ENCODE peak calls at places on chromosomes 7 and 10, in ten cellular contexts. Z is GM12878; C is body of pancreas; Y is left ventricle myocardium inferior; G is tibial nerve; W is left lung; R is neural progenitor cell; K is CD8-positive, alpha-beta T cell; Q is Peyer's patch; D is transverse colon. M is an unnamed sample. For H3K36me3, the result is how much of the 10 kb centered on the place peaks cover.

GRCh38 chr10:58674260-58674659 is 161.6 kb downstream of the BICC1 start:
- DNase-seq in Z (no peak), C (no peak), Y (no peak), G (no peak), W (no peak), R (no peak), K (no peak), Q (no peak), D (no peak), M (no peak)

GRCh38 chr7:156907656-156908055 is 14.7 kb upstream of the LMBR1 start:
- DNase-seq in Z (no peak), C (no peak), Y (no peak), G (no peak), W (no peak), R (no peak), K (no peak), Q (no peak), D (no peak), M (no peak)

GRCh38 chr10:66836057-66836456 is 89.8 kb upstream of the LRRTM3 start:
- DNase-seq in Z (no peak), C (no peak), Y (no peak), G (no peak), W (no peak), R (no peak), K (no peak), Q (no peak), D (no peak), M (no peak)

GRCh38 chr10:122510736-122511135 is 49.4 kb downstream of the HTRA1 start:
- DNase-seq in Z (no peak), C (no peak), Y (no peak), G (no peak), W (no peak), R (no peak), K (no peak), Q (no peak), D (no peak), M (no peak)

GRCh38 chr7:150862356-150862755 is 10.0 kb downstream of the AOC1 start:
- DNase-seq in Z (no peak), C (no peak), Y (no peak), G (no peak), W (no peak), R (no peak), K (no peak), Q (no peak), D (no peak), M (no peak)

GRCh38 chr7:35571596-35572240 is 123.2 kb downstream of the HERPUD2 start:
- DNase-seq in Z (no peak), C (no peak), Y (no peak), G (no peak), W (no peak), R (no peak), K (no peak), Q (no peak), D (no peak), M (no peak)

GRCh38 chr10:62815373-62816111 is 624 bp downstream of the EGR2 start:
- DNase-seq in Z (no peak), C (peak), Y (no peak), G (no peak), W (peak), R (peak), K (no peak), Q (peak), D (no peak), M (no peak)

GRCh38 chr7:139692723-139693122 is 85.1 kb downstream of the HIPK2 start:
- DNase-seq in Z (no peak), C (peak), Y (no peak), G (no peak), W (no peak), R (peak), K (no peak), Q (no peak), D (no peak), M (no peak)

GRCh38 chr7:85614684-85615083 is 427.8 kb upstream of the SEMA3D start:
- DNase-seq in Z (no peak), C (no peak), Y (no peak), G (no peak), W (no peak), R (no peak), K (no peak), Q (peak), D (no peak), M (no peak)

GRCh38 chr7:124443762-124444161 is 321.8 kb downstream of the GPR37 start:
- DNase-seq in Z (no peak), C (no peak), Y (no peak), G (no peak), W (no peak), R (no peak), K (no peak), Q (no peak), D (no peak), M (no peak)

GRCh38 chr7:132703742-132704141 is 127.5 kb upstream of the PLXNA4 start:
- DNase-seq in Z (no peak), C (no peak), Y (no peak), G (no peak), W (no peak), R (no peak), K (no peak), Q (no peak), D (no peak), M (no peak)

GRCh38 chr7:157684596-157685429 is 348.0 kb downstream of the DNAJB6 start:
- DNase-seq in Z (no peak), C (no peak), Y (no peak), G (peak), W (no peak), R (peak), K (no peak), Q (peak), D (no peak), M (no peak)

GRCh38 chr10:69696073-69696731 is 66.2 kb downstream of the FAM241B start:
- DNase-seq in Z (no peak), C (peak), Y (peak), G (no peak), W (no peak), R (peak), K (no peak), Q (peak), D (no peak), M (peak)

GRCh38 chr7:151073990-151074389 is 6.6 kb downstream of the FASTK start:
- DNase-seq in Z (no peak), C (no peak), Y (no peak), G (no peak), W (no peak), R (no peak), K (no peak), Q (no peak), D (no peak), M (no peak)

GRCh38 chr10:126075009-126075408 is 178.6 kb downstream of the FANK1 start:
- DNase-seq in Z (no peak), C (no peak), Y (no peak), G (no peak), W (no peak), R (no peak), K (no peak), Q (no peak), D (no peak), M (no peak)
- TF ChIP-seq CTCF in Z (no peak), C (no peak), Y (no peak), G (no peak), W (no peak), R (no peak), K (no peak), Q (no peak), D (no peak), M (no peak)

GRCh38 chr7:128399991-128400390 is 9.8 kb downstream of the IMPDH1 start:
- DNase-seq in Z (no peak), C (no peak), Y (no peak), G (no peak), W (no peak), R (no peak), K (no peak), Q (no peak), D (no peak), M (no peak)
- H3K36me3 ChIP-seq in Z (under half), C (under half), Y (half or more), G (half or more), W (under half), R (under half), K (under half), Q (under half), D (under half), M (under half)

GRCh38 chr7:137968890-137969289 is 33.0 kb downstream of the CREB3L2 start:
- DNase-seq in Z (no peak), C (no peak), Y (no peak), G (no peak), W (no peak), R (no peak), K (no peak), Q (no peak), D (no peak), M (no peak)
- H3K4me3 ChIP-seq in Z (no peak), C (no peak), Y (no peak), G (no peak), W (no peak), R (no peak), K (no peak), Q (no peak), D (no peak), M (no peak)

DNA sequence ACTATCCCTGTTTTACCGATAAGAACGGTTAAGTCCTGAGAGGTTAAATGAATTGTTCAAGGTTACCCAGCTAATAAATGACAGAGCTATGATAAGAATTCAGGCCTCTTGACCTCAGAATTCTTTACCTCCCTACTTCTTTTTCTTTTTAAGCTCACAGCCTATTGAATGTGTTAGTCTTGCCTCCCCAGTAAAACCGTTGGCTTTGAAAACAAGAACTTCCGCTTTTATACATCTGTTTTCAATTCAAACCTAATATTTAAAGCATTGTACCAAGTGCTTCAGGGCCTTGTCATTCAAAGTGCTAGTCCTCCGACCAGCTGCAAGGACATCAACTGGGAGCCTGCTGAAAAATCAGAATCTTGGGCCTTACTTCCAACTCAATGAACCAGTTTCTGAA is 15.6 kb downstream of the SEC31B start:
- DNase-seq in Z (no peak), C (no peak), Y (no peak), G (no peak), W (no peak), R (no peak), K (no peak), Q (no peak), D (no peak), M (no peak)
- TF ChIP-seq CTCF in Z (no peak), C (no peak), Y (no peak), G (no peak), W (no peak), R (no peak), K (no peak), Q (no peak), D (no peak), M (no peak)

DNA sequence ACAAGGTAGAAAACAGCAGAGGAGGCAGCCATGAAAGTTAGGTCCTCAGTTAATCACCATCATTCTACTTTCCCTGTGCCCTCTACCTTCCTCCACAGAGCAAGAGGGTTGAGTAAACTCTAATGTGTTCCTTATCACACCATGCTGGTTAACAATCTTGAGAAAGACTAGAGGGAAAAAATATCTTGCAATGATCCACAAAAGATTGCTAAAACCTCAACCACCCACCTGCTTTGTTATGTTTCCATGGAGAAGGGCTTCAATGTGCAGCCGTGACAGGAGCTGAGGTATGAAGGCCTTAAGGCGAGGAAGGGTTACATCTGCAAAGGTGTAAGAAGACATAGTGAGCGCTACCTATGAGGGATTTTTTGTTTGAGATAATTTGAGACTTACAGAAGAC is 103.9 kb downstream of the IDE start:
- DNase-seq in Z (no peak), C (no peak), Y (no peak), G (no peak), W (no peak), R (no peak), K (no peak), Q (no peak), D (no peak), M (no peak)
- H3K36me3 ChIP-seq in Z (under half), C (under half), Y (half or more), G (half or more), W (under half), R (under half), K (under half), Q (half or more), D (under half), M (under half)

GRCh38 chr10:132337019-132337418 is 5.0 kb downstream of the LRRC27 start:
- DNase-seq in Z (no peak), C (no peak), Y (no peak), G (no peak), W (no peak), R (peak), K (no peak), Q (peak), D (no peak), M (peak)

GRCh38 chr10:132336064-132336746 is 4.2 kb downstream of the LRRC27 start:
- DNase-seq in Z (no peak), C (no peak), Y (no peak), G (no peak), W (no peak), R (no peak), K (no peak), Q (no peak), D (no peak), M (no peak)

GRCh38 chr10:132334883-132335188 is 2.8 kb downstream of the LRRC27 start:
- DNase-seq in Z (no peak), C (no peak), Y (no peak), G (no peak), W (no peak), R (no peak), K (no peak), Q (no peak), D (no peak), M (no peak)

GRCh38 chr10:132333386-132333785 is 1.4 kb downstream of the LRRC27 start:
- DNase-seq in Z (no peak), C (no peak), Y (no peak), G (no peak), W (peak), R (no peak), K (no peak), Q (peak), D (no peak), M (no peak)

DNA sequence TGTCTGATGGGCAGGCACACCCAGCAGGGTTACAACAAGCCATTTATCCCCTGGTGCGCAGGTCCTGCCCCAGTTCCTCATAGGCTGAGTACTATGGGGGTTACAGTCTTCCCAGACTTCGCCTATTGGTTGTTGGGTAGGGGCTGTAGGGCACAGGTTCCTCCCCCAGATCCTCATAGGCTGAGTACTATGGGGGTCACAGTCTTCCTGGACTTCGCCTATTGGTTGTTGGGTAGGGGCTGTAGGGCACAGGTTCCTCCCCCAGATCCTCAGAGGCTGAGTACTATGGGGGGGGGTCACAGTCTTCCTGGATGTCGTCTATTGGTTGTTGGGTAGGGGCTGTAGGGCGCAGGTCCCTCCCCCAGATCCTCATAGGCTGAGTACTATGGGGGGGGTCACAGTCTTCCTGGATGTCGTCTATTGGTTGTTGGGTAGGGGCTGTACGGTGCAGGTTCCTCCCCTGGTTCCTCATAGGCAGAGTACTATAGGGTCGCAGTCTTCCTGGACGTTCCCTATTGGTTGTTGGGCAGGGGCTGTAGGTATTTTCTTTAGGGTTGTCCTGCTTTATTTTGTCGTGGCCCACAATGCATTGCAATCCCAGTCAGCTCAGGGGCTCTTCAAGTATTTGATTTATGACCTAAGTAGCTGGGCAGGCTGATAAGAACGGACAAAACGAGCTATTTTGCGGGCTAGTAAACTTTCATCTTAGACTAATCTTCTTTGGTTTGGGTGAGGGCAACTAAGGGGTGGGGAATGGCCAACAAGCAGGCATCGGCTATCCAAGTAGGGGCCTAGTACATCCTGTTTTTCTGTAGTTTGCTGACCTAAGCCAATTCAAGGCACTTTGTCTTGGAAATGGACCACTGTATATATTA is 3.4 kb downstream of the LRRC27 start:
- DNase-seq in Z (peak), C (no peak), Y (no peak), G (no peak), W (peak), R (no peak), K (peak), Q (peak), D (peak), M (peak)
- H3K4me3 ChIP-seq in Z (peak), C (no peak), Y (no peak), G (no peak), W (peak), R (no peak), K (no peak), Q (no peak), D (no peak), M (peak)

GRCh38 chr7:6417408-6417807 is 30.3 kb downstream of the DAGLB start:
- DNase-seq in Z (no peak), C (no peak), Y (no peak), G (no peak), W (no peak), R (no peak), K (no peak), Q (no peak), D (no peak), M (no peak)

GRCh38 chr7:6413637-6414036 is 34.1 kb downstream of the DAGLB start:
- DNase-seq in Z (no peak), C (no peak), Y (no peak), G (no peak), W (no peak), R (no peak), K (no peak), Q (no peak), D (no peak), M (no peak)

GRCh38 chr7:6420680-6421079 is 27.1 kb downstream of the DAGLB start:
- DNase-seq in Z (no peak), C (no peak), Y (no peak), G (no peak), W (no peak), R (no peak), K (no peak), Q (no peak), D (no peak), M (no peak)

GRCh38 chr7:6419310-6419773 is 28.4 kb downstream of the DAGLB start:
- DNase-seq in Z (no peak), C (no peak), Y (peak), G (no peak), W (no peak), R (no peak), K (no peak), Q (no peak), D (no peak), M (no peak)

DNA sequence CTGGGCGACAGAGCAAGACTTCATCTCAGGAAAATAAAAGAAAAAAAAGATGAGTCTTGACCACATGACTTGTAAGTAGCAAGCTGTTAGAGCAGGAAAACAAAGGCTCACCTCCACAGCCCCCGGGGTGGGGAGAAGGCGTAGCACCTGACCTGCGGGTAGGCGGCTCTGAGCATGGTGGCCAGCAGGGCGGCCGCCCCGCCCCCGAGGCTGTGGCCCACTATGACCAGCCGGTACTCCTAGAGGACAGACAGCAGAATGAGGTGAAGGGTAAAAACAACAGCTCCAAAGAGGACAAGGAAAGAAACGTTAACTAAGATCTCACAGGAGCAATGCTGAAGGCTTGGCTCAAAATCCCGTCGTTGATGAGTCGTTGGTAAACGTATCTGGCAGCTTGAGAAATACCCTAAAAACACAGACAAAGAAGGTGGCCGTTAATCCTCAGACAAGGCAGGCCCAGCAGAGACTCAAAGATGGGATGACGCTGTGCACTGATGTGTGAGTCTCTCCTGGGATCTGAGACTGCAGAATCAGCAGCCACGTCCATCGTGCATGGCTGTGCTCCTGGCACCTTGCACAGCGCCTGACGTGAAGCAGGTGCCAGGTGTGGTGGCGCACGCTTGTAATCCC is 31.1 kb downstream of the DAGLB start:
- DNase-seq in Z (no peak), C (no peak), Y (no peak), G (no peak), W (no peak), R (peak), K (no peak), Q (no peak), D (no peak), M (no peak)
- TF ChIP-seq CTCF in Z (no peak), C (no peak), Y (no peak), G (no peak), W (no peak), R (peak), K (no peak), Q (no peak), D (no peak), M (no peak)

DNA sequence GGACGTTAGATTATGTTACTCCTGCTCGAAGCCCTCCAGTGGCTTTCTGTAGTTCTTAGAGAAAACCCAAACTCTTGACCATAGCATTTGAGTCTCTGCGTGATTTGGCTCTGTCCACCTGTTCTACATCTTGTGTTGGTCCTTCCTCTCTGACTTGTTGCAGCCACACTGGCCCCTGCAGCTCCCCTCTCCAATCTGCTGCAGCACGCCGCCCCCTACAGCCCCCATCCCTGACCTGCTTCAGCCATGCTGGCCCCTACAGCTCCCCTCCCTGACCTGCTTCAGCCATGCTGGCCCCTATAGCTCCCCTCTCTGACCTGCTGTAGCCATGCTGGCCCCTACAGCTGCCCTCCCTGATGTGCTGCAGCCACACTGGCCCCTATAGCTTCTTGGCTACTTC is 29.2 kb downstream of the TRRAP start:
- DNase-seq in Z (no peak), C (no peak), Y (no peak), G (no peak), W (no peak), R (peak), K (no peak), Q (no peak), D (no peak), M (no peak)
- H3K36me3 ChIP-seq in Z (under half), C (under half), Y (half or more), G (half or more), W (under half), R (under half), K (half or more), Q (half or more), D (under half), M (under half)

GRCh38 chr10:103114876-103115275 is 78.2 kb downstream of the NT5C2 start:
- DNase-seq in Z (no peak), C (no peak), Y (no peak), G (no peak), W (no peak), R (no peak), K (no peak), Q (no peak), D (no peak), M (peak)

GRCh38 chr10:103111031-103111917 is 81.8 kb downstream of the NT5C2 start:
- DNase-seq in Z (peak), C (no peak), Y (no peak), G (no peak), W (no peak), R (peak), K (no peak), Q (no peak), D (no peak), M (no peak)

GRCh38 chr10:103111918-103112877 is 80.9 kb downstream of the NT5C2 start:
- DNase-seq in Z (no peak), C (no peak), Y (no peak), G (no peak), W (no peak), R (no peak), K (no peak), Q (no peak), D (no peak), M (no peak)

GRCh38 chr10:103106556-103106955 is 86.5 kb downstream of the NT5C2 start:
- DNase-seq in Z (no peak), C (no peak), Y (no peak), G (no peak), W (no peak), R (no peak), K (no peak), Q (no peak), D (no peak), M (no peak)

DNA sequence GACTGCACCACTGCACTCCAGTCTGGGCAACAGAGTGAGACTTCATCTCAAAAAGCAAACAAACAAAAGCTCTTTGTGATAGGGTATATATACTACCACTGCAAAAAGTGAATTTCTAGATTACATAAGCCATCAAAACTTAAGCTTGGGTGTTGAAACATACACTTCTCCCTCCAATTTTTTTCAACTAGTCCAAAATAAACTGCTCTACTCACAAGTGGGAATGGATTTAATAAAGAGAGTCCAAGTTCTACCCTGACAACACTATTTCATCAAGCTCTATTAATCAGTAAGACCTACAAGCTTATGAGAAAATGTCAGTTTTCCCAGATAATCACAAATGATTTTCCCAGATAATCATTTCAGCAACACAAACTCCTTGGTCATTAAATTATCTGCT is 82.7 kb downstream of the NT5C2 start:
- DNase-seq in Z (no peak), C (no peak), Y (no peak), G (no peak), W (no peak), R (no peak), K (no peak), Q (no peak), D (no peak), M (no peak)
- H3K4me3 ChIP-seq in Z (no peak), C (no peak), Y (no peak), G (no peak), W (no peak), R (no peak), K (no peak), Q (no peak), D (no peak), M (no peak)